ENCODE peak calls at places on chromosomes 3 and 15, in ten cellular contexts. R is stimulated activated CD8-positive, alpha-beta memory T cell treated with anti-CD3 and anti-CD28 coated beads, Interleukin-15, amount 100 ng/mL, for 4 hours; J is sciatic nerve; D is left ventricle myocardium superior; T is fibroblast of lung; G is spleen; U is activated naive CD4-positive, alpha-beta T cell treated with anti-CD3 and anti-CD28 coated beads for 36 hours; Z is gastrocnemius medialis; P is WTC11; O is AG04450. H is an unnamed sample.

GRCh38 chr3:12350151-12350813 is 61.4 kb downstream of the PPARG start:
- DNase-seq in Z (peak; percentile 44), D (no peak), T (peak; percentile 66), P (no peak), J (no peak), R (no peak), G (no peak), U (no peak), O (no peak), H (no peak)

GRCh38 chr3:50666801-50667200 is 7.9 kb upstream of the DOCK3 start:
- DNase-seq in Z (no peak), P (no peak), G (no peak), U (no peak), J (no peak), O (no peak), D (no peak), T (peak; percentile 40), R (no peak), H (no peak)

GRCh38 chr15:68365140-68365745 is 66.7 kb downstream of the ITGA11 start:
- DNase-seq in U (peak; percentile 23), O (no peak), J (no peak), D (peak; percentile 62), Z (peak; percentile 54), P (no peak), G (no peak), T (no peak), R (no peak), H (no peak)

GRCh38 chr3:169604568-169604967 is 58.9 kb downstream of the MECOM start:
- DNase-seq in P (no peak), J (no peak), T (no peak), D (no peak), Z (no peak), O (no peak), U (no peak), G (no peak), R (no peak), H (no peak)

GRCh38 chr15:90053685-90054466 is 48.4 kb downstream of the IDH2 start:
- DNase-seq in R (no peak), Z (no peak), O (no peak), J (no peak), G (no peak), T (no peak), P (no peak), U (no peak), D (no peak), H (no peak)

GRCh38 chr3:183117046-183117445 is 17.8 kb upstream of the MCCC1 start:
- DNase-seq in G (no peak), R (no peak), D (no peak), Z (no peak), O (no peak), U (no peak), P (no peak), J (no peak), T (no peak), H (no peak)

GRCh38 chr3:24196526-24196925 is 251.4 kb downstream of the NR1D2 start:
- DNase-seq in D (no peak), T (peak; percentile 84), G (no peak), P (no peak), Z (no peak), J (no peak), O (no peak), U (no peak), R (no peak), H (peak; percentile 66)

GRCh38 chr15:38084289-38084688 is 149.8 kb downstream of the TMCO5A start:
- DNase-seq in O (no peak), J (no peak), Z (no peak), U (no peak), R (no peak), G (no peak), T (peak; percentile 77), D (no peak), P (no peak), H (no peak)

GRCh38 chr15:38883987-38884386 is 319.4 kb upstream of the RASGRP1 start:
- DNase-seq in G (no peak), P (no peak), U (no peak), D (no peak), R (no peak), Z (no peak), O (no peak), J (no peak), T (peak; percentile 73), H (no peak)

GRCh38 chr3:114454592-114455251 is 160.9 kb downstream of the TIGIT start:
- DNase-seq in P (no peak), J (no peak), U (no peak), T (peak; percentile 61), Z (no peak), G (no peak), D (no peak), O (no peak), R (no peak), H (no peak)

GRCh38 chr3:32018723-32019564 is 37.4 kb downstream of the ZNF860 start:
- DNase-seq in U (no peak), R (no peak), T (peak; percentile 56), Z (no peak), D (no peak), O (no peak), P (no peak), G (no peak), J (no peak), H (peak; percentile 32)

GRCh38 chr3:142960322-142960850 is 3.1 kb downstream of the PAQR9 start:
- DNase-seq in J (no peak), O (no peak), T (no peak), R (no peak), Z (no peak), U (no peak), D (no peak), G (no peak), P (no peak), H (no peak)

GRCh38 chr15:90799639-90800038 is 68.7 kb upstream of the FURIN start:
- DNase-seq in J (no peak), D (no peak), G (no peak), R (no peak), T (no peak), P (no peak), Z (no peak), O (no peak), U (no peak), H (no peak)

GRCh38 chr3:166013073-166013679 is 176.0 kb upstream of the BCHE start:
- DNase-seq in U (no peak), T (peak; percentile 20), Z (no peak), R (no peak), P (no peak), G (no peak), O (peak; percentile 15), J (no peak), D (no peak), H (peak; percentile 53)

GRCh38 chr3:123481071-123481470 is 32.2 kb upstream of the ADCY5 start:
- DNase-seq in U (no peak), Z (no peak), O (no peak), R (no peak), T (no peak), P (no peak), D (no peak), J (no peak), G (peak; percentile 49), H (no peak)

GRCh38 chr3:43870110-43870509 is 179.4 kb downstream of the ABHD5 start:
- DNase-seq in U (no peak), P (no peak), G (peak; percentile 27), J (no peak), O (peak; percentile 26), T (peak; percentile 78), D (no peak), Z (no peak), R (no peak), H (peak; percentile 28)

GRCh38 chr15:65790692-65791334 is 1.3 kb downstream of the DENND4A start:
- DNase-seq in R (no peak), T (no peak), D (no peak), G (no peak), J (no peak), P (no peak), Z (no peak), O (no peak), U (no peak), H (no peak)

GRCh38 chr15:90560229-90560771 is 30.6 kb downstream of the CRTC3 start:
- DNase-seq in O (peak; percentile 83), U (no peak), Z (peak; percentile 71), P (no peak), G (no peak), D (peak; percentile 72), T (peak; percentile 96), R (no peak), J (peak; percentile 67), H (peak; percentile 99)

GRCh38 chr3:171458056-171458856 is 1.9 kb downstream of the TNIK start:
- DNase-seq in P (peak; percentile 29), R (peak; percentile 14), D (peak; percentile 38), U (peak; percentile 48), Z (peak; percentile 21), J (no peak), T (no peak), O (no peak), G (peak; percentile 82), H (no peak)

GRCh38 chr3:25603703-25604102 is 61.0 kb downstream of the TOP2B start:
- DNase-seq in Z (peak; percentile 50), J (no peak), O (no peak), P (no peak), U (no peak), T (peak; percentile 35), G (no peak), R (no peak), D (no peak), H (no peak)

GRCh38 chr3:52248165-52248541 is 2.6 kb downstream of the PPM1M start:
- DNase-seq in R (no peak), O (no peak), U (peak; percentile 4), D (no peak), T (no peak), P (no peak), G (peak; percentile 76), Z (no peak), J (no peak), H (no peak)

H was measured in astrocyte of the cerebellum.